ENCODE peak calls at places on chromosome 7, in four cellular contexts. B is A549, I is K562, R is HepG2. E is an unnamed sample.

GRCh38 chr7:131861620-131862346 is 305.4 kb upstream of the PODXL start:
- DNase-seq in R (no peak), B (peak), I (no peak), E (no peak)

GRCh38 chr7:22008683-22009082 is 63.0 kb upstream of the CDCA7L start:
- DNase-seq in I (no peak), B (no peak), R (no peak), E (no peak)

GRCh38 chr7:4724648-4725013 is 42.5 kb downstream of the FOXK1 start:
- DNase-seq in I (no peak), B (peak), R (peak), E (no peak)

GRCh38 chr7:99046722-99047121 is 97.2 kb downstream of the SMURF1 start:
- DNase-seq in B (no peak), R (no peak), I (no peak), E (no peak)

GRCh38 chr7:21355406-21355874 is 72.4 kb upstream of the SP4 start:
- DNase-seq in B (no peak), R (no peak), I (peak), E (no peak)

GRCh38 chr7:158771-159170 is 33.6 kb upstream of the FAM20C start:
- DNase-seq in R (no peak), B (no peak), I (no peak), E (no peak)

GRCh38 chr7:1058821-1059199 is 14.5 kb downstream of the GPR146 start:
- DNase-seq in B (no peak), I (no peak), R (no peak), E (no peak)

GRCh38 chr7:83640240-83640639 is 8.7 kb downstream of the SEMA3E start:
- DNase-seq in B (no peak), R (no peak), I (no peak), E (no peak)

GRCh38 chr7:127252736-127253288 is at the start of gene GRM8:
- DNase-seq in B (peak), I (peak), R (peak), E (peak)

GRCh38 chr7:155610633-155611193 is 33.7 kb upstream of the RBM33 start:
- DNase-seq in I (no peak), R (no peak), B (no peak), E (no peak)

GRCh38 chr7:36951257-36951697 is 227.0 kb upstream of the AOAH start:
- DNase-seq in R (no peak), B (no peak), I (no peak), E (no peak)

GRCh38 chr7:149552778-149553177 is 55.2 kb upstream of the ZNF746 start:
- DNase-seq in R (no peak), I (no peak), B (no peak), E (no peak)

GRCh38 chr7:2175514-2175913 is 57.2 kb downstream of the MAD1L1 start:
- DNase-seq in B (peak), I (peak), R (peak), E (no peak)

GRCh38 chr7:92655346-92655884 is 65.2 kb upstream of the FAM133B start:
- DNase-seq in I (no peak), R (no peak), B (no peak), E (no peak)

GRCh38 chr7:50266893-50267386 is 37.6 kb upstream of the IKZF1 start:
- DNase-seq in B (no peak), R (no peak), I (peak), E (no peak)

GRCh38 chr7:108497082-108497725 is 28.7 kb downstream of the PNPLA8 start:
- DNase-seq in I (peak), B (peak), R (peak), E (peak)

GRCh38 chr7:156465186-156465585 is 175.4 kb upstream of the RNF32 start:
- DNase-seq in R (no peak), B (no peak), I (no peak), E (no peak)

GRCh38 chr7:150971242-150972048 is 6.7 kb downstream of the KCNH2 start:
- DNase-seq in B (no peak), I (peak), R (no peak), E (no peak)

GRCh38 chr7:49980414-49980813 is 112.6 kb downstream of the ZPBP start:
- DNase-seq in I (no peak), B (no peak), R (no peak), E (no peak)

GRCh38 chr7:128135275-128136214 is 104.3 kb upstream of the LRRC4 start:
- DNase-seq in I (peak), R (no peak), B (peak), E (peak)

GRCh38 chr7:66860767-66861166 is 60.3 kb upstream of the TMEM248 start:
- DNase-seq in I (no peak), B (no peak), R (no peak), E (no peak)

GRCh38 chr7:116671681-116672595 is at the start of gene MET:
- DNase-seq in I (peak), B (peak), R (peak), E (peak)

GRCh38 chr7:82362129-82362528 is 81.4 kb downstream of the CACNA2D1 start:
- DNase-seq in R (no peak), I (no peak), B (no peak), E (no peak)

GRCh38 chr7:1427064-1427657 is 32.1 kb downstream of the MICALL2 start:
- DNase-seq in R (no peak), I (no peak), B (no peak), E (no peak)

GRCh38 chr7:17095001-17095574 is 203.4 kb upstream of the AHR start:
- DNase-seq in I (no peak), R (no peak), B (peak), E (no peak)

GRCh38 chr7:113338297-113338696 is 219.9 kb upstream of the SMIM30 start:
- DNase-seq in B (no peak), R (no peak), I (no peak), E (no peak)

GRCh38 chr7:104931181-104931781 is 82.7 kb upstream of the KMT2E start:
- DNase-seq in I (no peak), R (no peak), B (no peak), E (no peak)

GRCh38 chr7:71637578-71637977 is 505.6 kb downstream of the GALNT17 start:
- DNase-seq in B (no peak), I (no peak), R (no peak), E (no peak)

GRCh38 chr7:115014794-115015193 is 92.9 kb downstream of the MDFIC start:
- DNase-seq in B (no peak), R (no peak), I (no peak), E (no peak)

GRCh38 chr7:55130079-55130476 is 111.3 kb downstream of the EGFR start:
- DNase-seq in I (no peak), B (peak), R (no peak), E (no peak)

GRCh38 chr7:6705959-6706665 is 635 bp downstream of the ZNF12 start:
- DNase-seq in B (peak), I (peak), R (peak), E (peak)
- TF ChIP-seq HMGXB4 in B (no peak), I (no peak), R (peak), E (no peak)

GRCh38 chr7:30160329-30160728 is 25.5 kb downstream of the MTURN start:
- DNase-seq in B (no peak), R (no peak), I (no peak), E (no peak)
- TF ChIP-seq NR3C1 in B (no peak), R (no peak), I (no peak), E (no peak)

GRCh38 chr7:135283959-135284638 is 50.5 kb downstream of the STRA8 start:
- DNase-seq in I (no peak), R (no peak), B (no peak), E (no peak)
- TF ChIP-seq USF2 in I (no peak), R (no peak), B (no peak), E (no peak)

GRCh38 chr7:5870311-5870710 is 10.3 kb upstream of the OCM start:
- DNase-seq in I (no peak), B (no peak), R (no peak), E (no peak)
- TF ChIP-seq HMGXB4 in I (no peak), B (no peak), R (no peak), E (no peak)